ENCODE peak calls at places on chromosomes 13 and 19, in four cellular contexts. X is T-helper 9 cell; Z is stimulated activated CD8-positive, alpha-beta memory T cell treated with anti-CD3 and anti-CD28 coated beads, Interleukin-15, amount 100 ng/mL, for 4 hours; H is left ventricle myocardium inferior. U is an unnamed sample.

GRCh38 chr13:90281709-90282108 is 1065.8 kb upstream of the MIR17HG start:
- DNase-seq in X (no peak), H (no peak), Z (no peak), U (no peak)

GRCh38 chr19:50203281-50204080 is at the start of gene MYH14:
- DNase-seq in H (peak), X (no peak), Z (no peak), U (peak)

GRCh38 chr19:17475541-17476115 is 5.3 kb downstream of the SLC27A1 start:
- DNase-seq in Z (no peak), X (no peak), H (peak), U (peak)

GRCh38 chr19:49676136-49676689 is 858 bp upstream of the PRMT1 start:
- DNase-seq in Z (no peak), X (no peak), H (peak), U (peak)

GRCh38 chr13:114076329-114076761 is 56.1 kb downstream of the RASA3 start:
- DNase-seq in X (no peak), H (no peak), Z (no peak), U (peak)

GRCh38 chr13:30192320-30193093 is 114.8 kb downstream of the KATNAL1 start:
- DNase-seq in H (no peak), Z (no peak), X (no peak), U (no peak)

GRCh38 chr13:75566658-75567057 is 17.1 kb downstream of the UCHL3 start:
- DNase-seq in H (no peak), X (no peak), Z (no peak), U (no peak)

GRCh38 chr13:61151062-61151461 is 264.6 kb downstream of the PCDH20 start:
- DNase-seq in Z (no peak), X (no peak), H (no peak), U (no peak)

GRCh38 chr19:18562086-18562485 is 4.4 kb downstream of the KXD1 start:
- DNase-seq in X (no peak), Z (no peak), H (peak), U (no peak)

GRCh38 chr13:22883262-22883840 is 297.4 kb upstream of the SGCG start:
- DNase-seq in Z (no peak), H (no peak), X (no peak), U (no peak)

GRCh38 chr13:47120284-47120683 is 223.4 kb upstream of the HTR2A start:
- DNase-seq in Z (no peak), X (no peak), H (no peak), U (no peak)

GRCh38 chr19:12639901-12640613 is 26.5 kb downstream of the MAN2B1 start:
- DNase-seq in H (peak), Z (peak), X (peak), U (peak)

GRCh38 chr13:41384749-41385503 is 72.4 kb upstream of the RGCC start:
- DNase-seq in X (no peak), Z (no peak), H (no peak), U (no peak)

U was measured in sigmoid colon.